ENCODE peak calls at places on chromosomes 1 and 21, in eight cellular contexts. Z is H1; R is colonic mucosa; Q is body of pancreas; A is testis; N is right lobe of liver; B is A549; L is CD8-positive, alpha-beta T cell. F is an unnamed sample.

GRCh38 chr1:10308001-10308400 is 90.9 kb upstream of the PGD start:
- DNase-seq in Z (no peak), A (no peak), B (no peak), N (no peak), L (peak; percentile 17), Q (no peak), R (no peak), F (no peak)

GRCh38 chr1:114009393-114009792 is 30.1 kb downstream of the OLFML3 start:
- DNase-seq in Z (no peak), R (no peak), A (no peak), B (no peak), Q (no peak), L (no peak), N (no peak), F (no peak)

GRCh38 chr1:41950820-41951219 is 32.1 kb upstream of the HIVEP3 start:
- DNase-seq in Z (no peak), N (no peak), A (no peak), Q (no peak), R (no peak), L (no peak), B (no peak), F (no peak)

GRCh38 chr21:44427241-44428120 is 27.8 kb upstream of the LRRC3 start:
- DNase-seq in R (no peak), Q (peak; percentile 11), A (no peak), B (no peak), Z (no peak), L (no peak), N (peak; percentile 59), F (no peak)

GRCh38 chr1:190183588-190183987 is 294.1 kb downstream of the BRINP3 start:
- DNase-seq in R (no peak), L (no peak), Z (no peak), B (no peak), N (no peak), Q (no peak), A (no peak), F (no peak)

GRCh38 chr1:975896-976683 is 5.8 kb downstream of the PERM1 start:
- DNase-seq in B (peak; percentile 80), A (peak; percentile 77), Q (peak; percentile 66), L (peak; percentile 73), Z (no peak), N (peak; percentile 67), R (peak; percentile 74), F (peak; percentile 53)

GRCh38 chr21:33642896-33643657 is 776 bp downstream of the ITSN1 start:
- DNase-seq in N (peak; percentile 68), Q (peak; percentile 19), R (peak; percentile 49), B (no peak), A (peak; percentile 41), L (peak; percentile 11), Z (no peak), F (peak; percentile 37)

GRCh38 chr1:179709841-179710329 is 33.2 kb upstream of the FAM163A start:
- DNase-seq in Z (no peak), Q (peak; percentile 16), B (no peak), R (no peak), A (no peak), N (no peak), L (no peak), F (no peak)

GRCh38 chr1:93603581-93603980 is 78.1 kb downstream of the BCAR3 start:
- DNase-seq in Z (no peak), Q (no peak), N (no peak), L (no peak), R (no peak), B (no peak), A (no peak), F (no peak)

GRCh38 chr1:7458946-7459345 is 312.1 kb upstream of the VAMP3 start:
- DNase-seq in R (no peak), Q (no peak), N (no peak), B (no peak), Z (no peak), L (no peak), A (no peak), F (peak; percentile 97)

GRCh38 chr1:215052656-215053055 is 29.9 kb upstream of the KCNK2 start:
- DNase-seq in Q (no peak), Z (no peak), B (no peak), A (no peak), N (no peak), L (no peak), R (no peak), F (no peak)

GRCh38 chr21:15754640-15755039 is 24.9 kb downstream of the USP25 start:
- DNase-seq in R (no peak), N (no peak), B (no peak), Z (no peak), Q (no peak), A (no peak), L (no peak), F (no peak)

GRCh38 chr1:8463144-8463927 is 145.4 kb downstream of the SLC45A1 start:
- DNase-seq in A (peak; percentile 61), R (peak; percentile 62), L (peak; percentile 11), N (no peak), B (no peak), Q (peak; percentile 47), Z (no peak), F (no peak)

GRCh38 chr1:153288634-153289275 is 24.0 kb downstream of the PGLYRP3 start:
- DNase-seq in A (no peak), Z (peak; percentile 17), Q (no peak), N (no peak), R (peak; percentile 29), L (no peak), B (peak; percentile 71), F (peak; percentile 77)

GRCh38 chr1:37177230-37177864 is 143.0 kb upstream of the GRIK3 start:
- DNase-seq in R (peak; percentile 27), L (no peak), Q (peak; percentile 19), Z (peak; percentile 47), N (no peak), A (peak; percentile 65), B (peak; percentile 14), F (peak; percentile 75)

GRCh38 chr1:200336111-200336845 is 73.6 kb downstream of the ZNF281 start:
- DNase-seq in N (no peak), Q (no peak), A (no peak), L (no peak), B (peak; percentile 51), Z (no peak), R (no peak), F (no peak)

GRCh38 chr1:223765036-223765718 is 52.8 kb downstream of the CAPN2 start:
- DNase-seq in N (no peak), A (peak; percentile 90), B (no peak), Q (no peak), L (no peak), R (peak; percentile 49), Z (no peak), F (peak; percentile 62)

GRCh38 chr1:193283026-193283425 is 96.6 kb upstream of the B3GALT2 start:
- DNase-seq in Z (no peak), Q (no peak), N (no peak), A (no peak), B (no peak), L (no peak), R (no peak), F (no peak)
- H3K27ac ChIP-seq in Z (peak overlapping the region; percentile 23), Q (no peak overlapping the region), N (no peak overlapping the region), A (no peak overlapping the region), B (peak overlapping the region; percentile 43), L (no peak overlapping the region), R (no peak overlapping the region), F (no peak overlapping the region)

DNA sequence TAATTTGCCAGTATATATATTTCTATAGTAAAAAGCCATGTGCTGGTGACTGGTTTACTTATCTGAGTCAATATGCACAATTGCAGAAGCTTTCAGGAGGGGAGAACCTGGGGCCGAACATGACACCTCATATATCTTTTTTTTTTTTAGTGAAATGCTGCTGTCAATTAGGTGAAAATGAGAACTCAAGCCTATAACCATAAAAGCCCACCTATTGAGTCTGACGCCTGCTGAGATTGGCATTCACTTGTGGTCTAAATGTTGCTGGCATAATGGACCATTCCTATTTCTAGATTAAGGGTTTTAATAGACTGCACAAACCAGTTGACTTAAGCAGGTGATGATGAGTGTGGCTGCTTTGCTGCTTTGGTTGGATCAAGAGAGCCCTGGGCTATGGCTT is 10.8 kb downstream of the NTMT2 start:
- DNase-seq in Q (no peak), B (no peak), L (no peak), N (no peak), Z (no peak), A (no peak), R (no peak), F (no peak)
- TF ChIP-seq CTCF in Q (no peak), B (no peak), L (no peak), N (no peak), Z (no peak), A (no peak), R (no peak), F (no peak)

GRCh38 chr1:220579317-220579716 is 51.4 kb downstream of the MARK1 start:
- DNase-seq in R (no peak), Q (no peak), A (no peak), B (no peak), N (no peak), Z (no peak), L (no peak), F (no peak)
- H3K27ac ChIP-seq in R (no peak overlapping the region), Q (no peak overlapping the region), A (no peak overlapping the region), B (no peak overlapping the region), N (no peak overlapping the region), Z (no peak overlapping the region), L (no peak overlapping the region), F (no peak overlapping the region)

GRCh38 chr1:151175910-151176309 is at the start of gene TMOD4:
- DNase-seq in N (no peak), A (no peak), R (no peak), B (no peak), Q (no peak), Z (no peak), L (no peak), F (peak; percentile 57)
- TF ChIP-seq CTCF in N (peak; percentile 25), A (peak; percentile 13), R (no peak), B (peak; percentile 33), Q (peak; percentile 9), Z (peak; percentile 67), L (peak; percentile 41), F (peak; percentile 96)

GRCh38 chr1:226871636-226872327 is 1.4 kb downstream of the PSEN2 start:
- DNase-seq in Z (no peak), L (no peak), B (no peak), R (peak; percentile 16), A (no peak), N (peak; percentile 48), Q (peak; percentile 46), F (no peak)

GRCh38 chr1:226870323-226871046 is at the start of gene PSEN2:
- DNase-seq in Q (peak; percentile 87), A (peak; percentile 86), R (peak; percentile 84), N (peak; percentile 90), Z (no peak), L (peak; percentile 58), B (peak; percentile 62), F (peak; percentile 40)

GRCh38 chr1:226871047-226871365 is 590 bp downstream of the PSEN2 start:
- DNase-seq in Q (no peak), R (no peak), A (no peak), L (no peak), N (no peak), B (no peak), Z (no peak), F (no peak)

GRCh38 chr1:226873771-226874578 is 3.6 kb downstream of the PSEN2 start:
- DNase-seq in N (no peak), R (peak; percentile 9), B (no peak), Q (peak; percentile 74), Z (no peak), A (no peak), L (no peak), F (no peak)

GRCh38 chr1:226872455-226872854 is 2.0 kb downstream of the PSEN2 start:
- DNase-seq in A (no peak), L (no peak), N (no peak), Z (no peak), B (no peak), R (peak; percentile 14), Q (peak; percentile 78), F (no peak)
- H3K27ac ChIP-seq in A (peak overlapping the region; percentile 84), L (no peak overlapping the region), N (peak overlapping the region; percentile 74), Z (no peak overlapping the region), B (no peak overlapping the region), R (no peak overlapping the region), Q (peak overlapping the region; percentile 87), F (no peak overlapping the region)

F was measured in WERI-Rb-1.